ENCODE peak calls at places on chromosomes 5 and 9, in four cellular contexts. B is adrenal gland, J is IMR-90, S is upper lobe of left lung. M is an unnamed sample.
A peak's percentile ranks its signal among the peaks of the same experiment; 100 is the strongest.

GRCh38 chr5:124885490-124885889 is 139.1 kb upstream of the ZNF608 start:
- DNase-seq in S (no peak), B (no peak), J (no peak), M (no peak)

GRCh38 chr5:111227805-111228204 is 3.6 kb downstream of the CAMK4 start:
- DNase-seq in B (no peak), S (no peak), J (peak; percentile 16), M (no peak)

GRCh38 chr9:34256987-34257585 is 72.0 kb downstream of the KIF24 start:
- DNase-seq in S (no peak), J (no peak), B (no peak), M (no peak)

GRCh38 chr5:179343902-179344300 is 1.4 kb downstream of the ADAMTS2 start:
- DNase-seq in J (peak; percentile 58), B (peak; percentile 22), S (no peak), M (no peak)

GRCh38 chr9:70117835-70118319 is 74.2 kb downstream of the MAMDC2 start:
- DNase-seq in B (no peak), J (peak; percentile 74), S (no peak), M (no peak)

GRCh38 chr5:151523335-151523734 is 67.8 kb downstream of the FAT2 start:
- DNase-seq in J (peak; percentile 55), B (peak; percentile 32), S (no peak), M (no peak)

GRCh38 chr5:170434953-170435605 is 45.9 kb upstream of the KCNMB1 start:
- DNase-seq in B (peak; percentile 68), S (peak; percentile 49), J (peak; percentile 37), M (no peak)

GRCh38 chr5:943201-943873 is 50.7 kb downstream of the TRIP13 start:
- DNase-seq in J (no peak), B (no peak), S (no peak), M (no peak)

GRCh38 chr5:139413963-139414362 is 10.1 kb upstream of the SPATA24 start:
- DNase-seq in B (no peak), J (no peak), S (no peak), M (no peak)

GRCh38 chr5:118126159-118126558 is 862.2 kb downstream of the DTWD2 start:
- DNase-seq in S (no peak), J (no peak), B (no peak), M (no peak)
- H3K27ac ChIP-seq in S (no peak overlapping the region), J (no peak overlapping the region), B (no peak overlapping the region), M (no peak overlapping the region)

GRCh38 chr9:114001410-114001685 is 76.8 kb downstream of the AMBP start:
- DNase-seq in S (no peak), B (no peak), J (no peak), M (no peak)
- TF ChIP-seq POLR2A in S (no peak), B (no peak), J (no peak), M (no peak)

DNA sequence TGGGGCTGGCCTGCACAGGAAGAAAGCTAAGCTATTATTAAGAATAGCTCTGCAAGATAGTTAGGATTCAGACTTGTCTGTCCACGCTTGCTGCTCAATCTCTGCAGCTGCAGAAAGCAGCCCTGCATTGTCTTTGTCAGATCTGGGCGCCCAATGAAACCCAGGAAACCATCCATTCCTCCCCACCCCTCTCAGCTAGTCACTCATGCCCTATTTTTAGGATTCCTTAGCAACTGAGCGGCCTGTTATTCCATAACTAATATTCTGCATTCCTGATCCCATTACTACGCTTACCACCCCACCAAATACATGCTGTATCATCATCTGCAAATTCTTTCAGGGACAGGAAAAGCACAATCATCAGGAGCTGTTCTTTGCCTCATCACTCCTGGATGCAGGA is 52.9 kb upstream of the APC start:
- DNase-seq in J (peak; percentile 74), S (no peak), B (no peak), M (no peak)
- H3K4me3 ChIP-seq in J (no peak overlapping the region), S (no peak overlapping the region), B (no peak overlapping the region), M (no peak overlapping the region)

DNA sequence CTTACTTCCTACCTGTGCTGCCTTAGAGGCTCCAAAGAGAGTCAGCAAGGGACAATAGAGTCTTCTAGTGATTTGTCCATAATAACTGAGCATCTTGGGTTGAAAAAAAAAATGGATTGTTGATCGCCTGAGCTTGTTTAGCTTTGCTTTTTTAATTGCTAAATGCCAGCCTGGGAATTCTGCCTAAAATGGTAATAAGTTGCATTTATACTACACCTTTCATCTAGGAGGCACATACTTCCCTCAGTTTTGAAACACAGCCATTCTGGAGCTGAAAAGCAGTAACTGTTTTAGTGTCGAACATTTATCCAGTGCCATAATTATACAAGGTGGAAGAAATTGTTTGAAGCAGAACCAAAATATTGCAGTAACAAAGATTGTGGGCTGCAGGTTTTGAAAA is 421.3 kb downstream of the CAAP1 start:
- DNase-seq in J (no peak), B (no peak), S (no peak), M (no peak)
- H3K27ac ChIP-seq in J (no peak overlapping the region), B (no peak overlapping the region), S (no peak overlapping the region), M (no peak overlapping the region)

DNA sequence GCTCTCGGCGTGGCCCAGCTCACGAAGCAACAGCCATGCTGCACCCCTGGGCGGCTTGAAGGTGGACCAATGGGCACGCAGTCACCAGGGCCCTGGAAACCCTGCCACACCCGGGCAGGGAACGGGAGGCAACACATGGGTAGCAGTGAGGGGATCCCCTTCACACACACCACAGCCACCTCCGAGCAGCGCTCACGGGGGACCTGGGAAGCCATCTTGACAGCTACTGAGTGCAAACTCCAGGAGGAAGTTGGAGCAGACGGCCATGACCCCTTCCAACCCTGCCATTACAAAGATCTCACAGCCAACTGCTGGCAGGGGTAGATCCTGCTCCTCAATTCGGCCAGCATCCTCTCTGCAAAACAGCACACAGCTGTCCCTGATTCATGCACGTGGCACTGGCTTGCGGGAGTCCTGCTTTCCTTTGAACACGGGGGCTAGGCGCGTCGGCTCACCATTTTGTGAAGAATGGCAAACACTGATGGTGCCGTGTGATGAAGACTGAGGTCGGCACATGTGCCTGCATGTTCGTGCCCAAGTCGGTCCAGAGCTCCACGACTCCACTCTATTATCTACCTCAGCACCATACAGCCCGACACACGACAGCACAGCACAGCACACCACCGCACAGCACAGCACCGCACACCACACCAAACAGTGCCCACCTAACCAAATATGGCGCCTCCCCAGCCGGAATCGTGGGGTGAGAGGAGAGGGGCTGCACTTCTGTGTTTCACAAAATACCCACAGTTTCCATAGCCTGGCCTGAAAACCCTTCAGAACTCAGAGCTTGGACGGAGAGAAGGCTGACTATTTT is 5.0 kb downstream of the UBAC1 start:
- DNase-seq in B (no peak), S (no peak), J (no peak), M (no peak)
- TF ChIP-seq POLR2A in B (no peak), S (no peak), J (no peak), M (no peak)

GRCh38 chr5:84381501-84382362 is 2.9 kb downstream of the EDIL3 start:
- DNase-seq in J (no peak), S (peak; percentile 56), B (peak; percentile 13), M (no peak)
- H3K4me3 ChIP-seq in J (peak overlapping the region; percentile 92), S (peak overlapping the region; percentile 24), B (no peak overlapping the region), M (peak overlapping the region; percentile 71)

GRCh38 chr5:80094339-80094738 is 59.2 kb downstream of the THBS4 start:
- DNase-seq in S (no peak), B (no peak), J (no peak), M (no peak)

GRCh38 chr5:80090884-80091166 is 55.7 kb downstream of the THBS4 start:
- DNase-seq in J (no peak), B (no peak), S (no peak), M (no peak)

GRCh38 chr5:80092521-80093107 is 57.5 kb downstream of the THBS4 start:
- DNase-seq in S (no peak), B (no peak), J (no peak), M (no peak)

GRCh38 chr5:80097516-80097915 is 62.4 kb downstream of the THBS4 start:
- DNase-seq in S (no peak), J (no peak), B (no peak), M (no peak)

DNA sequence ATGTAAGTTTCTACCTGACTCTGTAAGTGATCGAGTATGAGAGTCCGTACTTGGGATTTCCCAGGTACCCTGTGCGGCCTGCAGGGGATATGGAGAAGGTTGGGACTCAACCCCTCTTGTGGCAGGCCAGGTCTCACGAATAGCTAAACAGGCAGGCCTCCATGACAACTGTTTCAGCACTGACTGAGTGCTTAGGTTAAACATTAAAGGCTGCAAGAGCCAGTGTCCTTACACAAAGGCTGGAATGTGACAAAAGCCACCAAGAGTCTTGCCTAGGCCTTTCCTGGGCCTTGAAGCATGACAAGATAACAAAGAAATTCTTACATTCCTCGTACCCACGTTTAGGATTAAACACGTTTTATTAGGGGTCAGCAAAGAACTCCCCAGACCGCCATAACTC is 58.6 kb downstream of the THBS4 start:
- DNase-seq in S (peak; percentile 29), B (no peak), J (no peak), M (no peak)
- H3K27ac ChIP-seq in S (no peak overlapping the region), B (no peak overlapping the region), J (no peak overlapping the region), M (no peak overlapping the region)

DNA sequence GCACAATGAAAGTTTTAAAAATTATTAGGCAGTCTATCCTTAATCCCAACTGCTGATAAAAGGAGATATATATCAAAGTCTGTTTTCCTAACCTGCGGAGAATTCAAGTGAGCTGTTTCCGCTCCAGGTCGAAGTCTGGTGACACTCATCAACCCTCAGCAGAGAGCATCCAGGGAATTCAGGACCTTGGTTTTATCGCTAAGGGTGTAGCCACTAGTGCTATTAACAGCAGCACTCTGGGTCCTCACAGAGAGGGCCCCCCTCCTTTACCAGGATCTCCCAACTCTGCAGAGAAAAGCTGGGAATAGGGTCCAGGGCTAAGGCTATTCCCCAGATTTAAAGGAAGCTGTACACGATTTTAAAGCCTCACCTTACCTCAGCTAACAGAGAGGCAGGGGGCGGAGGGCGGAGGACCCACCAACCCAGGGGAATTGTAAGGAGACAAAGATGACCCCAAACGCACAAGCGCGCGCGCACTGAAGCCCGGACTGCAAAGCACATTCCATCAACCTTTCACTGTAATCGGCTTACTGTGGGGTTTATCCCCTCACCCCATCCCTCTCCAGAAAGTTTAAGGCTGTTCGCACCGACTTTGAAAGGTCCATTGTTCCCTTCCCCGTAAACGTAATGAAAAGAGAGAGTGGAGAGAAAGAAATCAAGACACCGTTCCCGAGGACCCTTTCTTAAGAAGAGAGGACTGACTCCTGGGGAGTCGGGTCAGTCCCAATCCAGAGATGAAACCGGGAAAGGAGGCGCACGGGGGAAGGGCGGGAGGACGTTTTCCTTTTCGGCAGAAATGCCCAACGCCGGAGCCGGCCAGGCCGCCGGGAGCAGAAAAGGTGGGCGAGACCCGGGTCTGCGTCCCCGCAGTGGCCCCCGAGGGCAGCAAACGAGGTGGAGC is 642 bp downstream of the CEMIP2 start:
- DNase-seq in S (no peak), B (peak; percentile 22), J (peak; percentile 26), M (no peak)
- TF ChIP-seq POLR2A in S (no peak), B (no peak), J (no peak), M (no peak)

M was measured in esophagus squamous epithelium.